ENCODE peak calls at places on chromosomes 5 and 9, in five cellular contexts. I is H9, O is thyroid gland, W is choroid plexus epithelial cell, U is coronary artery. R is an unnamed sample.

GRCh38 chr5:169686137-169686536 is 49.1 kb downstream of the DOCK2 start:
- DNase-seq in I (no peak), O (peak; percentile 13), W (no peak), U (no peak), R (no peak)

GRCh38 chr9:75979362-75979761 is 88.9 kb downstream of the PCSK5 start:
- DNase-seq in I (peak; percentile 42), O (no peak), W (peak; percentile 59), U (no peak), R (no peak)

GRCh38 chr5:176639981-176640380 is 7.3 kb upstream of the TSPAN17 start:
- DNase-seq in I (no peak), O (peak; percentile 20), W (no peak), U (no peak), R (no peak)

GRCh38 chr5:159449925-159450324 is 119.6 kb upstream of the IL12B start:
- DNase-seq in I (no peak), O (no peak), W (peak; percentile 49), U (peak; percentile 47), R (peak; percentile 70)

GRCh38 chr5:74766348-74766886 is 500 bp downstream of the GFM2 start:
- DNase-seq in I (no peak), O (no peak), W (peak; percentile 82), U (no peak), R (peak; percentile 62)

GRCh38 chr9:109894921-109895758 is 115.1 kb downstream of the PALM2AKAP2 start:
- DNase-seq in I (no peak), O (no peak), W (peak; percentile 34), U (no peak), R (peak; percentile 83)

GRCh38 chr9:110048976-110049698 is 158.8 kb downstream of the C9orf152 start:
- DNase-seq in I (peak; percentile 41), O (peak; percentile 21), W (peak; percentile 57), U (peak; percentile 73), R (no peak)

GRCh38 chr9:18396102-18396728 is 77.7 kb upstream of the ADAMTSL1 start:
- DNase-seq in I (no peak), O (no peak), W (peak; percentile 61), U (no peak), R (no peak)

GRCh38 chr5:172379481-172379880 is 74.8 kb downstream of the SH3PXD2B start:
- DNase-seq in I (no peak), O (no peak), W (no peak), U (no peak), R (no peak)

GRCh38 chr5:119726544-119726943 is 97.2 kb downstream of the FAM170A start:
- DNase-seq in I (no peak), O (no peak), W (no peak), U (no peak), R (no peak)

GRCh38 chr5:65835191-65835590 is 91.2 kb upstream of the ERBIN start:
- DNase-seq in I (no peak), O (no peak), W (no peak), U (no peak), R (peak; percentile 41)

GRCh38 chr5:176901260-176902101 is 2.3 kb upstream of the HK3 start:
- DNase-seq in I (no peak), O (no peak), W (no peak), U (no peak), R (no peak)

GRCh38 chr9:8835291-8835690 is 1035.7 kb upstream of the DMAC1 start:
- DNase-seq in I (no peak), O (no peak), W (no peak), U (no peak), R (no peak)

GRCh38 chr5:1789838-1790462 is 9.7 kb downstream of the MRPL36 start:
- DNase-seq in I (no peak), O (no peak), W (peak; percentile 79), U (no peak), R (peak; percentile 95)

GRCh38 chr9:34550681-34551270 is 28.0 kb upstream of the ENHO start:
- DNase-seq in I (no peak), O (no peak), W (no peak), U (no peak), R (no peak)

GRCh38 chr5:176534640-176535039 is 2.6 kb downstream of the RNF44 start:
- DNase-seq in I (no peak), O (peak; percentile 29), W (no peak), U (no peak), R (no peak)

GRCh38 chr5:132013006-132013689 is 1.7 kb upstream of the ACSL6 start:
- DNase-seq in I (peak; percentile 20), O (no peak), W (no peak), U (peak; percentile 59), R (no peak)

GRCh38 chr9:93072383-93072795 is 13.9 kb downstream of the SUSD3 start:
- DNase-seq in I (no peak), O (no peak), W (peak; percentile 79), U (no peak), R (peak; percentile 58)

GRCh38 chr5:99122976-99123375 is 194.2 kb upstream of the CHD1 start:
- DNase-seq in I (no peak), O (no peak), W (no peak), U (no peak), R (peak; percentile 6)

GRCh38 chr9:37037744-37038640 is 3.9 kb upstream of the PAX5 start:
- DNase-seq in I (peak; percentile 71), O (no peak), W (no peak), U (no peak), R (no peak)

GRCh38 chr9:136741885-136742568 is 713 bp downstream of the LCN10 start:
- DNase-seq in I (no peak), O (peak; percentile 86), W (no peak), U (no peak), R (no peak)

GRCh38 chr5:64767959-64768357 is 533 bp downstream of the SREK1IP1 start:
- DNase-seq in I (peak; percentile 26), O (no peak), W (peak; percentile 35), U (peak; percentile 69), R (no peak)

GRCh38 chr9:68546596-68547390 is 6.1 kb upstream of the TMEM252 start:
- DNase-seq in I (no peak), O (peak; percentile 27), W (peak; percentile 60), U (no peak), R (no peak)

GRCh38 chr9:114911167-114911821 is 19.1 kb downstream of the TNFSF8 start:
- DNase-seq in I (no peak), O (no peak), W (peak; percentile 58), U (no peak), R (peak; percentile 16)

GRCh38 chr9:101242651-101243050 is 142.2 kb downstream of the BAAT start:
- DNase-seq in I (no peak), O (no peak), W (no peak), U (no peak), R (no peak)

GRCh38 chr9:137458194-137459146 is 664 bp downstream of the NSMF start:
- DNase-seq in I (no peak), O (no peak), W (no peak), U (no peak), R (peak; percentile 8)

GRCh38 chr5:132257131-132258101 is at the start of gene PDLIM4:
- DNase-seq in I (peak; percentile 83), O (peak; percentile 47), W (peak; percentile 35), U (peak; percentile 74), R (peak; percentile 25)

GRCh38 chr5:57302643-57303042 is 128.8 kb downstream of the GPBP1 start:
- DNase-seq in I (no peak), O (no peak), W (peak; percentile 90), U (no peak), R (peak; percentile 49)

GRCh38 chr9:85158512-85158911 is 489.0 kb downstream of the NTRK2 start:
- DNase-seq in I (no peak), O (peak; percentile 8), W (no peak), U (no peak), R (no peak)

GRCh38 chr5:91591076-91591475 is 208.0 kb upstream of the ARRDC3 start:
- DNase-seq in I (no peak), O (no peak), W (no peak), U (no peak), R (no peak)

GRCh38 chr5:125455041-125455440 is 708.6 kb upstream of the ZNF608 start:
- DNase-seq in I (no peak), O (no peak), W (peak; percentile 61), U (no peak), R (peak; percentile 37)

GRCh38 chr5:51347157-51347556 is 36.1 kb upstream of the ISL1 start:
- DNase-seq in I (no peak), O (no peak), W (no peak), U (no peak), R (no peak)

GRCh38 chr5:51345106-51345505 is 38.1 kb upstream of the ISL1 start:
- DNase-seq in I (no peak), O (no peak), W (no peak), U (no peak), R (peak; percentile 6)

GRCh38 chr5:51347704-51348103 is 35.5 kb upstream of the ISL1 start:
- DNase-seq in I (no peak), O (no peak), W (no peak), U (no peak), R (no peak)
- TF ChIP-seq CTCF in I (peak; percentile 73), O (no peak), W (no peak), U (no peak), R (no peak)

DNA sequence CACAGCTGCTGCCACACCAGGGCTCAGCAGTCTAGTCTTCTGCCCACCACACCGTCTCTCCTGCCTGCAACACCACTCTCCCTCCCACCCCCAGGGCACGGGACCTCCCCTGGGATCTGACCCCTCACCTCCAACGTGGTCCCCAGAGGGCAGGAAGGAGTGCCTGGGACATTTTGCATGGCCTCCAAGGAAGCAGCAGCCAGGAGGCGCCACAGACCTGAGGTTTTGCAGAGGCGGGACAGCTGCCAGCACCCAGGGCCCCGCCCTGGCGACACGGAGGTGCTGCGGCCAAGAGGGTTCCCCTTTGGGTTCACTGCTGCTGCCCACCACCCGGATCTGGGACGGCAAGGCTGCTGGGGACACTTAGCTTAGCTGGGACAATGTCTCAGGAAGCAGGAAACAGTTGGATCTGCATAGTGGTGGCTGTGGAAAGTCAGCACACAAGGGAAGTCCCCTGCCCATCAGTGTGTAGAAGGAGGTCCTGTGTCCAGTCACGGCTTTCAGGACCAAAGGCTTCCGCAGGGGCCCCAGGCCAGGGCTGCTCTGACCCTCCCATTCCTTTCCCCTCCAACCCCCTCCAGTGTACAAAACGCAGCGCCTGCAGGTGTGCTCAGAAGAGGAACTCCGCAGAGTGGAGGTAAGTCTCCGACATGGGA is 13.8 kb downstream of the PROP1 start:
- DNase-seq in I (peak; percentile 87), O (no peak), W (no peak), U (no peak), R (no peak)
- TF ChIP-seq CTCF in I (peak; percentile 84), O (no peak), W (peak; percentile 33), U (no peak), R (no peak)

GRCh38 chr9:35616681-35617459 is 1.3 kb downstream of the CD72 start:
- DNase-seq in I (peak; percentile 72), O (peak; percentile 74), W (peak; percentile 62), U (peak; percentile 84), R (peak; percentile 51)
- TF ChIP-seq CTCF in I (no peak), O (no peak), W (no peak), U (no peak), R (no peak)

DNA sequence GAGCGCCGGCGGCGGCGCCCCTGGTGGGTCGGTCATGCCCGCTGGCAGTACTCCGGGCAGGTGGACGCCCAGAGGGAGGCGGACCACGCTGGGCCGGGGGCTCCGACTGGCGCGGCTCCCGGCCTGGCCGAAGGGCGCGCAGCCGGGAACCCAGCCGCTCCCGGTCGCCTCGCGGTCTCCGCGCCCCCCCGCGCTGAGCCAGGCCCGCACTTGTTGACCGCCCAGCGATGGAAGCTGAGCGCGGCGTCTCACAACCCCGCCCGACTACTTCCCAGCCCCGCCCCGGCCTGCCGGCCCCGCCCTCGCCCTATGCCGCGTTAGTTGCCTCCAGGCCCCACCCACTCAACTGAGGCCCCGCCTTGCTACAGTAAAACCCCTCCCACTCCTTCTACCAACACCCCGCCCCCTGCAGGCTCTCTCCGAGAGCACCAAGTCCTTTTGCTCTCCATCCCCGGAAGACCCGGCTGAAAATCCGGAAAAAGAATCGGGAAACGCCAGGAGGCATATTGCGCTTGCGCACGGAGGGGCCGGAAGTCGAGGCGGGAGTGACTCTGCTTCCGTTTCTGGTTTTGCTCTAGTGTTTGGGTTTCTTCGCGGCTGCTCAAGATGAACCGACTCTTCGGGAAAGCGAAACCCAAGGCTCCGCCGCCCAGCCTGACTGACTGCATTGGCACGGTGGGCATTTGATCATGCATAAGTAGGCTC is at the start of the genes BAG1 and CHMP5:
- DNase-seq in I (peak; percentile 99), O (peak; percentile 100), W (peak; percentile 100), U (peak; percentile 100), R (peak; percentile 96)
- TF ChIP-seq CTCF in I (peak; percentile 42), O (peak; percentile 2), W (peak; percentile 54), U (peak; percentile 11), R (peak; percentile 10)